ENCODE peak calls at places on chromosomes 4 and X, in five cellular contexts. M is NCI-H510A; R is stimulated activated CD4-positive, alpha-beta T cell treated with anti-CD3 and anti-CD28 coated beads, TNF-alpha, amount 100 ng/mL, for 48 hours; O is iris pigment epithelial cell; K is activated T-helper 1 cell treated with Interleukin-2 at 50 U/mL for 16 hours. I is an unnamed sample.

GRCh38 chrX:134173541-134174272 is 63.3 kb upstream of the CCDC160 start:
- DNase-seq in R (no peak), K (no peak), M (no peak), O (no peak), I (no peak)

GRCh38 chr4:142041788-142042187 is 405.4 kb downstream of the IL15 start:
- DNase-seq in R (no peak), K (no peak), M (no peak), O (no peak), I (no peak)

GRCh38 chr4:5789141-5789540 is 78.1 kb downstream of the EVC start:
- DNase-seq in K (no peak), M (no peak), O (no peak), R (no peak), I (no peak)

GRCh38 chr4:39576268-39576667 is 49.0 kb upstream of the UGDH start:
- DNase-seq in R (no peak), K (no peak), O (peak; percentile 23), M (no peak), I (no peak)

GRCh38 chr4:147853706-147854105 is 121.8 kb downstream of the ARHGAP10 start:
- DNase-seq in K (no peak), O (no peak), M (no peak), R (no peak), I (no peak)

GRCh38 chr4:182250446-182250845 is 7.2 kb downstream of the TENM3 start:
- DNase-seq in M (no peak), R (no peak), K (no peak), O (peak; percentile 26), I (no peak)

GRCh38 chr4:94523033-94523590 is 71.4 kb downstream of the PDLIM5 start:
- DNase-seq in K (no peak), M (no peak), O (no peak), R (no peak), I (no peak)

GRCh38 chr4:149825336-149825735 is 9.7 kb upstream of the IQCM start:
- DNase-seq in R (no peak), O (no peak), K (no peak), M (no peak), I (no peak)

GRCh38 chr4:110639207-110640092 is 16.6 kb upstream of the PITX2 start:
- DNase-seq in K (no peak), M (no peak), O (peak; percentile 62), R (no peak), I (no peak)

GRCh38 chrX:74230094-74230493 is 73.9 kb upstream of the ZCCHC13 start:
- DNase-seq in R (no peak), M (no peak), K (no peak), O (no peak), I (no peak)

GRCh38 chr4:54063737-54064316 is 578 bp downstream of the CHIC2 start:
- DNase-seq in M (peak; percentile 6), K (peak; percentile 10), R (no peak), O (no peak), I (peak; percentile 39)

GRCh38 chr4:84474107-84474506 is 25.0 kb downstream of the NKX6-1 start:
- DNase-seq in O (no peak), M (no peak), K (no peak), R (no peak), I (no peak)

GRCh38 chr4:19857405-19857804 is 394.3 kb upstream of the SLIT2 start:
- DNase-seq in K (no peak), O (peak; percentile 71), M (no peak), R (no peak), I (no peak)

GRCh38 chrX:8042304-8042703 is 115.1 kb upstream of the PNPLA4 start:
- DNase-seq in R (no peak), M (peak; percentile 66), O (no peak), K (no peak), I (no peak)

GRCh38 chr4:79257953-79258613 is 67.8 kb downstream of the NAA11 start:
- DNase-seq in M (no peak), O (no peak), R (no peak), K (no peak), I (no peak)

GRCh38 chr4:51884055-51884454 is 41.1 kb downstream of the DCUN1D4 start:
- DNase-seq in R (no peak), O (no peak), K (no peak), M (no peak), I (no peak)

GRCh38 chr4:72076562-72076961 is 44.8 kb downstream of the NPFFR2 start:
- DNase-seq in R (no peak), M (no peak), K (no peak), O (peak; percentile 36), I (no peak)

GRCh38 chr4:37827030-37827705 is 682 bp downstream of the PGM2 start:
- DNase-seq in R (no peak), M (peak; percentile 0), O (peak; percentile 82), K (no peak), I (no peak)

GRCh38 chr4:9944431-9945425 is 76.6 kb downstream of the SLC2A9 start:
- DNase-seq in M (no peak), O (no peak), K (no peak), R (no peak), I (no peak)

GRCh38 chr4:138915725-138916124 is 99.9 kb upstream of the NOCT start:
- DNase-seq in M (no peak), K (no peak), R (no peak), O (no peak), I (peak; percentile 47)

GRCh38 chr4:147780137-147780777 is 48.4 kb downstream of the ARHGAP10 start:
- DNase-seq in R (no peak), K (no peak), M (no peak), O (no peak), I (no peak)

GRCh38 chrX:129959493-129959832 is 23.0 kb upstream of the BCORL1 start:
- DNase-seq in O (peak; percentile 39), M (peak; percentile 36), R (no peak), K (no peak), I (no peak)

GRCh38 chr4:88291003-88291402 is 6.6 kb upstream of the PPM1K start:
- DNase-seq in O (peak; percentile 72), K (no peak), R (no peak), M (no peak), I (no peak)

I was measured in BE2C.